ENCODE peak calls at places on chromosome 4, in seven cellular contexts. T is NAMALWA; D is stimulated activated CD4-positive, alpha-beta T cell treated with anti-CD3 and anti-CD28 coated beads, Interleukin-15, amount 100 ng/mL, for 1 hour; M is left kidney; E is KBM-7; I is iPS-NIHi11; B is EL. U is an unnamed sample.

GRCh38 chr4:6093671-6094070 is 75.4 kb upstream of the C4orf50 start:
- DNase-seq in T (no peak), D (no peak), M (no peak), E (no peak), I (no peak), B (no peak), U (no peak)

GRCh38 chr4:129899849-129900248 is 803.9 kb downstream of the C4orf33 start:
- DNase-seq in T (no peak), D (no peak), M (no peak), E (no peak), I (no peak), B (no peak), U (no peak)

GRCh38 chr4:54737421-54737820 is 79.7 kb downstream of the KIT start:
- DNase-seq in T (no peak), D (no peak), M (no peak), E (no peak), I (no peak), B (no peak), U (no peak)

GRCh38 chr4:159516556-159516955 is 413.7 kb downstream of the RAPGEF2 start:
- DNase-seq in T (no peak), D (no peak), M (no peak), E (no peak), I (no peak), B (peak), U (peak)

GRCh38 chr4:87865960-87866598 is 33.3 kb downstream of the MEPE start:
- DNase-seq in T (no peak), D (no peak), M (no peak), E (no peak), I (peak), B (peak), U (peak)

GRCh38 chr4:177554966-177555574 is 112.8 kb upstream of the AGA start:
- DNase-seq in T (peak), D (no peak), M (peak), E (peak), I (peak), B (peak), U (peak)

GRCh38 chr4:169253087-169253675 is 17.6 kb downstream of the SH3RF1 start:
- DNase-seq in T (no peak), D (no peak), M (peak), E (no peak), I (no peak), B (no peak), U (peak)

GRCh38 chr4:47374477-47374876 is 89.0 kb downstream of the COMMD8 start:
- DNase-seq in T (no peak), D (no peak), M (peak), E (no peak), I (no peak), B (peak), U (peak)

GRCh38 chr4:143017210-143017609 is 167.5 kb upstream of the USP38 start:
- DNase-seq in T (no peak), D (no peak), M (no peak), E (no peak), I (no peak), B (no peak), U (no peak)

GRCh38 chr4:4379540-4380087 is 7.3 kb upstream of the NSG1 start:
- DNase-seq in T (no peak), D (no peak), M (no peak), E (no peak), I (no peak), B (no peak), U (no peak)

GRCh38 chr4:94665500-94666398 is 92.0 kb upstream of the BMPR1B start:
- DNase-seq in T (no peak), D (no peak), M (peak), E (no peak), I (no peak), B (no peak), U (no peak)

GRCh38 chr4:24364249-24364648 is 220.1 kb downstream of the DHX15 start:
- DNase-seq in T (no peak), D (no peak), M (no peak), E (no peak), I (no peak), B (no peak), U (no peak)

GRCh38 chr4:2356123-2357069 is 62.0 kb downstream of the ZFYVE28 start:
- DNase-seq in T (no peak), D (no peak), M (no peak), E (no peak), I (no peak), B (no peak), U (no peak)

GRCh38 chr4:138308421-138308820 is 66.3 kb upstream of the SLC7A11 start:
- DNase-seq in T (no peak), D (no peak), M (no peak), E (no peak), I (no peak), B (peak), U (peak)

GRCh38 chr4:115456228-115456627 is 342.8 kb upstream of the NDST4 start:
- DNase-seq in T (no peak), D (no peak), M (no peak), E (no peak), I (no peak), B (no peak), U (no peak)

GRCh38 chr4:85478576-85478975 is 3.6 kb downstream of the ARHGAP24 start:
- DNase-seq in T (no peak), D (no peak), M (no peak), E (no peak), I (no peak), B (peak), U (no peak)

GRCh38 chr4:173530326-173531062 is 465 bp upstream of the HAND2 start:
- DNase-seq in T (no peak), D (no peak), M (no peak), E (no peak), I (no peak), B (no peak), U (no peak)

GRCh38 chr4:57190651-57191481 is 80.7 kb upstream of the IGFBP7 start:
- DNase-seq in T (peak), D (no peak), M (peak), E (peak), I (peak), B (peak), U (peak)

GRCh38 chr4:124940387-124940786 is 227.9 kb upstream of the ANKRD50 start:
- DNase-seq in T (no peak), D (no peak), M (peak), E (no peak), I (no peak), B (peak), U (peak)

GRCh38 chr4:128793859-128794667 is 15.4 kb upstream of the JADE1 start:
- DNase-seq in T (no peak), D (no peak), M (peak), E (no peak), I (no peak), B (no peak), U (no peak)

GRCh38 chr4:98976716-98977115 is 18.8 kb upstream of the METAP1 start:
- DNase-seq in T (no peak), D (no peak), M (no peak), E (no peak), I (no peak), B (peak), U (no peak)